ENCODE peak calls at places on chromosomes 4 and X, in five cellular contexts. One of them, this sample, is unnamed.

GRCh38 chr4:87188063-87188462 is 32.4 kb downstream of the KLHL8 start:
- DNase-seq in mesendoderm: no peak
- DNase-seq in IMR-90: peak
- DNase-seq in H1: no peak
- DNase-seq in mesenchymal stem cell: no peak
- DNase-seq in this sample: no peak

GRCh38 chr4:111639876-111640275 is 505.4 kb upstream of the FAM241A start:
- DNase-seq in mesendoderm: no peak
- DNase-seq in H1: no peak
- DNase-seq in mesenchymal stem cell: peak
- DNase-seq in IMR-90: peak
- DNase-seq in this sample: no peak

GRCh38 chrX:133794151-133794550 is 191.2 kb downstream of the GPC3 start:
- DNase-seq in mesendoderm: peak
- DNase-seq in H1: no peak
- DNase-seq in IMR-90: no peak
- DNase-seq in mesenchymal stem cell: peak
- DNase-seq in this sample: no peak

GRCh38 chr4:45662996-45663395 is 460.9 kb downstream of the GABRG1 start:
- DNase-seq in IMR-90: no peak
- DNase-seq in mesendoderm: no peak
- DNase-seq in H1: no peak
- DNase-seq in mesenchymal stem cell: peak
- DNase-seq in this sample: no peak

GRCh38 chrX:10952619-10953018 is 158.5 kb upstream of the HCCS start:
- DNase-seq in mesenchymal stem cell: peak
- DNase-seq in mesendoderm: peak
- DNase-seq in H1: no peak
- DNase-seq in IMR-90: peak
- DNase-seq in this sample: no peak

GRCh38 chrX:44580466-44580865 is 37.8 kb upstream of the FUNDC1 start:
- DNase-seq in H1: no peak
- DNase-seq in mesendoderm: no peak
- DNase-seq in mesenchymal stem cell: peak
- DNase-seq in IMR-90: peak
- DNase-seq in this sample: no peak

GRCh38 chr4:83075271-83075670 is 39.3 kb downstream of the PLAC8 start:
- DNase-seq in mesenchymal stem cell: peak
- DNase-seq in H1: no peak
- DNase-seq in mesendoderm: no peak
- DNase-seq in IMR-90: peak
- DNase-seq in this sample: no peak

GRCh38 chr4:86935833-86936721 is 1.3 kb downstream of the AFF1 start:
- DNase-seq in IMR-90: peak
- DNase-seq in H1: peak
- DNase-seq in mesenchymal stem cell: peak
- DNase-seq in mesendoderm: peak
- DNase-seq in this sample: peak

GRCh38 chrX:110317079-110317819 is 636 bp downstream of the AMMECR1 start:
- DNase-seq in mesendoderm: peak
- DNase-seq in mesenchymal stem cell: peak
- DNase-seq in H1: peak
- DNase-seq in IMR-90: no peak
- DNase-seq in this sample: no peak

GRCh38 chr4:98773638-98774037 is 115.2 kb upstream of the TSPAN5 start:
- DNase-seq in mesendoderm: no peak
- DNase-seq in IMR-90: no peak
- DNase-seq in H1: no peak
- DNase-seq in mesenchymal stem cell: no peak
- DNase-seq in this sample: no peak

GRCh38 chr4:110586137-110586850 is 36.6 kb downstream of the PITX2 start:
- DNase-seq in mesenchymal stem cell: peak
- DNase-seq in H1: no peak
- DNase-seq in IMR-90: peak
- DNase-seq in mesendoderm: peak
- DNase-seq in this sample: no peak

GRCh38 chr4:122663814-122664610 is 43.1 kb upstream of the IL21 start:
- DNase-seq in H1: no peak
- DNase-seq in mesendoderm: no peak
- DNase-seq in mesenchymal stem cell: no peak
- DNase-seq in IMR-90: peak
- DNase-seq in this sample: no peak
- H3K23ac ChIP-seq in H1: no peak
- H3K23ac ChIP-seq in mesendoderm: no peak
- H3K23ac ChIP-seq in mesenchymal stem cell: no peak
- H3K23ac ChIP-seq in IMR-90: no peak
- H3K23ac ChIP-seq in this sample: no peak

DNA sequence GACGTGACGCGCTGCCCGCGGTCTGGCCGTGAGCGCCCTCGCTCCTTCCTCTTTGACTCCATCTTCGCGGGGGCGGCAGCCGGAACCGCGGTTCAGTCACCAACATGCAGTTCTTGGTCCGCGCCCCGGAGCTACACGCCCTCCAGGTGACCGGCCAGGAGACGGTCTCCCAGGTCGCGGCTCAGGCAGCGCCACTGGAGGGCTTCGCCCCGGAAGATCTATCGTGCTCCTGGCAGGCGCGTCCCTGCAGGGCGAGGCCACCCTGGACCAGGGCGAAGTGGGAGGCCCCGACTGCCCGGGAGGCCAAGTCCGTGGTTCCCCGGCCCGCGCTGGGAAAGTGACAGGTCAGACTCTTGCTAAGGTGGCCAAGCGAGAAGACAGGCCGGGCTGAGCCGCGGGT is 2.9 kb downstream of the TRIML2 start:
- DNase-seq in IMR-90: no peak
- DNase-seq in mesenchymal stem cell: no peak
- DNase-seq in mesendoderm: no peak
- DNase-seq in H1: no peak
- DNase-seq in this sample: peak
- H2BK5ac ChIP-seq in IMR-90: no peak
- H2BK5ac ChIP-seq in mesenchymal stem cell: no peak
- H2BK5ac ChIP-seq in mesendoderm: no peak
- H2BK5ac ChIP-seq in H1: peak
- H2BK5ac ChIP-seq in this sample: no peak

GRCh38 chr4:1029957-1030520 is 18.6 kb downstream of the FGFRL1 start:
- DNase-seq in H1: peak
- DNase-seq in IMR-90: no peak
- DNase-seq in mesenchymal stem cell: no peak
- DNase-seq in mesendoderm: no peak
- DNase-seq in this sample: peak
- H3K23ac ChIP-seq in H1: no peak
- H3K23ac ChIP-seq in IMR-90: no peak
- H3K23ac ChIP-seq in mesenchymal stem cell: no peak
- H3K23ac ChIP-seq in mesendoderm: no peak
- H3K23ac ChIP-seq in this sample: no peak

DNA sequence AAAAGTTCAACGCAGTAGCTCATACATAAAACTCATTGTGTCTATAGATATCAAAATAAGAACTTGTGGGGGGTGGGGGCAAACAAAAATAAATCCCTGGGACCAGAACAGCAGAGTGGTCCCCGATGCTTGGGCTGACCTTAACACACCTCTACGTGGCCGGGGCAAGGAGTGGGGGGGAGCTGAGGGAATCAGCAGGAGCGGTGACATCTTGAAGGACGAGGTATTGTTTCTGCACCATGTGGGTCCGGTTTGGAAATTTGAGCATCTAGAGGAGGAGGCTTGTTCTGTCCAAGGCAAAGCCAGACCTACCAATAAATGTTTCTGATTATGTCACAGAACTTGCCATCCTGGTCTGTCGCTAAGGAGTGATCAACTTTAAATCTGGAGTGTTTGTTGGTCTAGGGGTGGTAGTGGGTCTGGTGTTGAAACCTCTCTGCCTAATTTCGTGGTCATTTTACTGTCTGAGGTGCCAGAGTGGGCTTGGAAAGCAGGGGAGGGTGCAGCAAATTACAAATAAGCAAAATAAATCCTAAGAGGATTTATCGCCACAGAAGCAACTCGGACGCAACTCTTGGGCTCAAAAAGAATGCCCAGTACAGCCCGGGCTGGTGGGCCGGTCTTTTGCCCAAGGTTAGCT is 776 bp upstream of the RAPGEF2 start:
- DNase-seq in mesendoderm: peak
- DNase-seq in IMR-90: no peak
- DNase-seq in mesenchymal stem cell: peak
- DNase-seq in H1: no peak
- DNase-seq in this sample: peak
- H2BK5ac ChIP-seq in mesendoderm: no peak
- H2BK5ac ChIP-seq in IMR-90: no peak
- H2BK5ac ChIP-seq in mesenchymal stem cell: no peak
- H2BK5ac ChIP-seq in H1: peak
- H2BK5ac ChIP-seq in this sample: no peak

GRCh38 chr4:8428288-8429097 is 12.0 kb downstream of the ACOX3 start:
- DNase-seq in H1: peak
- DNase-seq in mesendoderm: peak
- DNase-seq in mesenchymal stem cell: peak
- DNase-seq in IMR-90: peak
- DNase-seq in this sample: peak
- H3K23ac ChIP-seq in H1: no peak
- H3K23ac ChIP-seq in mesendoderm: peak
- H3K23ac ChIP-seq in mesenchymal stem cell: no peak
- H3K23ac ChIP-seq in IMR-90: peak
- H3K23ac ChIP-seq in this sample: no peak

DNA sequence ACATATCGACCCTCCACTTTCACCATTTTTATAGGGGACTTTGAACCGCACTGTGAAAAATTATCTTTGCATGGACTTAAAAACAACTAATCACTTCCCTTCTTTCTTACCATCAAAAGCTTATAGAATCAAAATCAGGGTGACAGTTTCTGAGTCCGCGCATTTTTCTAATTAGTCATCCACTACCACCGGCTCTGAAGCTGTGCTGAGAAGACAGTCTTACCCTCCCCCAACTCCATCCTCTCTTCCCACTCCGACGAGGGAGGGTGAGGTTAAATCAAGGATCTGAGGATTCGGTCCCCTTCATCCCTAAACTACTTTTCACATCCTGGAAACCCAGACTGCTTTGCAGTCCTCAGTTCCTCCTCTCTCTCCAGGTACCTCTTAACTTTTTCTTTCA is 4.2 kb downstream of the DCTD start:
- DNase-seq in IMR-90: no peak
- DNase-seq in H1: no peak
- DNase-seq in mesendoderm: no peak
- DNase-seq in mesenchymal stem cell: no peak
- DNase-seq in this sample: no peak
- H2BK5ac ChIP-seq in IMR-90: no peak
- H2BK5ac ChIP-seq in H1: no peak
- H2BK5ac ChIP-seq in mesendoderm: no peak
- H2BK5ac ChIP-seq in mesenchymal stem cell: no peak
- H2BK5ac ChIP-seq in this sample: no peak

DNA sequence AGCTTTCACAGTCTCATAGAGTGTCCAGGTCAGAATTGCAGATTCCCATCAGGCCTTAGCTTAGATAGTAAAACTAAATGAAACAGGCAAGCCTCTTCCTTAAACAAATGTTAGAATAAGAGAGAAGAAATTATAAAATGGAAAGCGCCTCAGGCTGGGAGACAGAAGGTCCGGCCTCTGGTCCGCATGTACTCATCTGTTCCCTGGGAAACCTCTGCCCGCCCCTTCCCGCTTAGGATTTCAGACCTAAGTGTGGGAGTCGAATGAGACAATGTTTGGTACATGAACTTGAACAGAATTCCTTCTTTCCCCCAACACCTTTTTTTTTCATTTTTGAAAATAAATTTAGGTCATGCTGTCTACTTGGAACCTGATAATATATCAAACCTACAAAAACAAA is 68.4 kb downstream of the PTTG2 start:
- DNase-seq in mesendoderm: no peak
- DNase-seq in H1: no peak
- DNase-seq in mesenchymal stem cell: no peak
- DNase-seq in IMR-90: no peak
- DNase-seq in this sample: no peak
- H3K23ac ChIP-seq in mesendoderm: no peak
- H3K23ac ChIP-seq in H1: no peak
- H3K23ac ChIP-seq in mesenchymal stem cell: no peak
- H3K23ac ChIP-seq in IMR-90: no peak
- H3K23ac ChIP-seq in this sample: no peak

DNA sequence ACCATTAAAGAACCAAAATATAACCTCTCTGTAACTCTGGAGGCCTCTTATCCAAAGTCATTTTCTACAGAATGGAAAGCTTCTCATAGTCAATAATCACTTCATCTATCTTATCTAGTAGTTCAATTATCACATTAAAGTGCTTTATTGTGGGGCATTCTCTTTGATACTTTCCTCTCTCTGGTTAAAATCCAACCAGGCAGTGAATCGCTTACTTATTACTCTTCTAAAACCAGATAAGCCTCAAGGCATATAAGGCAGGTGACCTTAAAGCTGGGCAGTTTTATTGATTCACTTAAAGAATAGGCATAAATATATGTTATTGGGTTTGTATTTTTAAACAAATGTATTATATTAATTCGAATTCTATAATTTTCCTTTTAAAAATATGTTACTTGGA is 2162.1 kb upstream of the TENM3 start:
- DNase-seq in mesenchymal stem cell: no peak
- DNase-seq in IMR-90: no peak
- DNase-seq in mesendoderm: peak
- DNase-seq in H1: no peak
- DNase-seq in this sample: no peak
- H2BK5ac ChIP-seq in mesenchymal stem cell: no peak
- H2BK5ac ChIP-seq in IMR-90: no peak
- H2BK5ac ChIP-seq in mesendoderm: no peak
- H2BK5ac ChIP-seq in H1: no peak
- H2BK5ac ChIP-seq in this sample: no peak

DNA sequence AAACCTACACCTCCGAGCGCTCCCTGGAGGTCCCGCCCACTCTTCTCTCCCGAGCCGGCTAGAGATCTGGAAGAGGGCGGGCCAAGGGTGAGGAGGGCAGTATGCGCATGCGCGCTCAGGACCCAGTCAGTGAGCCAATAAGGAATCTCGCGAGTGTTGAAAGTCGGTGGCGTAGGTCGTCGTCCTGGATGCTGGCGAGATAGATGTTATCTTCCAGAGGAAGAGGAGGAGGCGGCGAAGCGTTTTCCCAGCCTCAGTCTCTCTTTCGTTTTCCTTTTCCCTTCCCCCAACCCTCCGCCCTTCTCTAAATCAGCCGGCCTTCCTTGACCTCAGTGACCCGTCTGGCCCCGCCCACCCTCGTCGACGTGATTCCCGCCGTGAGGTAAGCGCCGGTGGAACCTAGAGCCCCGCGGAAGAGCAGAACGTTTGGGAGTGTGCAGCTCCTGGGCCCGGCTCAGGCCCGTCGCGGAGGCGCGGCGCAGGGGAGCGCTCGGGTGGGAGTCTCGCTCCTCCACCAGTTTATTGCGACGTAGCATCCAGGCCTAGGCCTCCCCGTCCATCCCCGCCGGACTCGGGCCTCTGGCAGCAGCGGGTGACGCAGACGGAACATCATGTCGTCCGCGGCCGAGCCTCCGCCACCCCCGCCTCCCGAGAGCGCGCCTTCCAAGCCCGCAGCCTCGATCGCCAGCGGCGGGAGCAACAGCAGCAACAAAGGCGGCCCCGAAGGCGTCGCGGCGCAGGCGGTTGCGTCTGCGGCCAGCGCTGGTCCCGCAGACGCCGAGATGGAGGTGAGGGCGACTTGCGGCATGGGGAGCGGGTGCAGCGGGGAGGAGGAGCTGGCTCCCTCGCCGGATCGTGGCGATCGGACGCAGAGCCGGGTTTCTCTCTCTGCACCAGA is at the start of gene SMARCA5:
- DNase-seq in mesenchymal stem cell: peak
- DNase-seq in IMR-90: peak
- DNase-seq in H1: peak
- DNase-seq in mesendoderm: peak
- DNase-seq in this sample: peak
- H3K23ac ChIP-seq in mesenchymal stem cell: no peak
- H3K23ac ChIP-seq in IMR-90: peak
- H3K23ac ChIP-seq in H1: no peak
- H3K23ac ChIP-seq in mesendoderm: peak
- H3K23ac ChIP-seq in this sample: peak

GRCh38 chr4:170106899-170107298 is 17.1 kb upstream of the AADAT start:
- DNase-seq in mesenchymal stem cell: no peak
- DNase-seq in IMR-90: no peak
- DNase-seq in H1: no peak
- DNase-seq in mesendoderm: peak
- DNase-seq in this sample: no peak
- H2BK5ac ChIP-seq in mesenchymal stem cell: no peak
- H2BK5ac ChIP-seq in IMR-90: no peak
- H2BK5ac ChIP-seq in H1: no peak
- H2BK5ac ChIP-seq in mesendoderm: no peak
- H2BK5ac ChIP-seq in this sample: no peak